ENCODE peak calls at places on chromosome 17, in ten cellular contexts. T is AG04450, H is astrocyte of the spinal cord, N is cardiac fibroblast, K is AG04449, P is left ventricle myocardium inferior, S is fibroblast of villous mesenchyme, Y is choroid plexus epithelial cell, Z is glutamatergic neuron, R is RWPE1. C is an unnamed sample.

GRCh38 chr17:45334231-45334630 is 17.4 kb upstream of the MAP3K14 start:
- DNase-seq in S (no peak), Y (no peak), R (no peak), T (no peak), Z (no peak), K (no peak), P (no peak), N (no peak), H (no peak), C (no peak)

GRCh38 chr17:45794840-45795239 is 10.7 kb downstream of the CRHR1 start:
- DNase-seq in S (no peak), Z (no peak), R (no peak), P (no peak), Y (no peak), K (no peak), H (no peak), T (no peak), N (peak), C (no peak)

GRCh38 chr17:78993241-78993956 is 13.7 kb upstream of the LGALS3BP start:
- DNase-seq in K (no peak), N (peak), T (no peak), P (no peak), S (peak), R (no peak), Z (peak), Y (peak), H (peak), C (peak)

GRCh38 chr17:80755650-80756405 is 211.2 kb downstream of the RPTOR start:
- DNase-seq in Y (no peak), P (no peak), T (no peak), H (no peak), K (no peak), Z (no peak), R (no peak), N (no peak), S (no peak), C (no peak)

GRCh38 chr17:77535435-77535834 is 394.7 kb downstream of the SEC14L1 start:
- DNase-seq in P (no peak), H (no peak), T (no peak), N (no peak), K (no peak), Z (no peak), Y (no peak), R (no peak), S (peak), C (peak)

GRCh38 chr17:51256101-51256500 is 3.7 kb downstream of the MBTD1 start:
- DNase-seq in T (no peak), K (no peak), N (no peak), Z (no peak), R (no peak), H (no peak), P (no peak), S (no peak), Y (no peak), C (no peak)

GRCh38 chr17:78555741-78556401 is 21.3 kb downstream of the DNAH17 start:
- DNase-seq in R (no peak), Y (no peak), N (peak), K (no peak), S (no peak), T (no peak), Z (no peak), P (no peak), H (no peak), C (no peak)

GRCh38 chr17:61839300-61839786 is 24.0 kb downstream of the BRIP1 start:
- DNase-seq in K (no peak), P (no peak), Y (no peak), H (no peak), T (no peak), Z (no peak), R (no peak), N (no peak), S (no peak), C (no peak)

GRCh38 chr17:82754297-82755208 is 2.7 kb downstream of the TBCD start:
- DNase-seq in Y (peak), S (peak), N (no peak), P (no peak), K (no peak), R (no peak), Z (peak), H (peak), T (no peak), C (no peak)

GRCh38 chr17:1808649-1809048 is 21.1 kb downstream of the SMYD4 start:
- DNase-seq in S (no peak), Y (no peak), Z (no peak), K (no peak), H (no peak), N (no peak), P (no peak), R (no peak), T (no peak), C (no peak)

GRCh38 chr17:7589204-7589868 is 558 bp downstream of the SOX15 start:
- DNase-seq in P (peak), Z (peak), S (peak), T (no peak), N (peak), Y (peak), R (peak), H (peak), K (no peak), C (peak)

GRCh38 chr17:42279776-42280630 is 3.8 kb upstream of the STAT5B start:
- DNase-seq in K (no peak), T (no peak), P (no peak), H (no peak), N (no peak), Z (no peak), Y (no peak), R (no peak), S (no peak), C (no peak)

DNA sequence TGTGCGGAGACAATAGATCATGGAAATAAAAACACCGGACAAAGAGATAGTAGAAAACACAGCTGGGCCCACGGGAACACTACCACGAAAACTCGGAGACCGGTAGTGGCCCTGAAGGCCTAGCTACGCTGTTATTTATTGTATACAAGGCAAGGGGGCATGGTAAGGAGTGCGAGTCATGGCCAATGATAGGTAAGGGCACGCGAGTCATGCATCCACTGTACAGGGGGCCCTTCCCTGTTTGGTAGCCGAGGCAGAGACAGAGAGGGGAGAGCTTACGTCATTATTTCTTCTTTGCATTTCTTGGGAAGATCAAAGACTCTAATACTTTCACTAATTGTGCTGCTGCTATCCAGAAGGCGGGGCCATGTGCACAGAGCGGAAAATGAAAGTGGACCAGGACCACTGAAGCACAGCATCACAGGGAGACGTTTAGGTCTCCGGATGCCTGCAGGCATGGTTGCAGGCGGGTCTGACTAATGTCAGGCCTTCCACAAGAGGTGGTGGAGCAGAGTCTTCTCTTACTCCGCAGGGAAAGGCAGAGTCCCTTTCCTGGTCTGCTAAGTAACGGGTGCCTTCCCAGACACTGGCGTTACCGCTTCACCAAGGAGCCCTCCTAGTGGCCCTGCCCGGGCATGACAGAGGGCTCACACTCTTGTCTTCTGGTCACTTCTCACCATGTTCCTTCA is 74.4 kb upstream of the ARL4D start:
- DNase-seq in T (no peak), Y (no peak), Z (peak), H (no peak), S (no peak), P (no peak), K (no peak), N (no peak), R (no peak), C (peak)
- TF ChIP-seq CTCF in T (peak), Y (peak), Z (peak), H (peak), S (peak), P (peak), K (no peak), N (peak), R (no peak), C (peak)

DNA sequence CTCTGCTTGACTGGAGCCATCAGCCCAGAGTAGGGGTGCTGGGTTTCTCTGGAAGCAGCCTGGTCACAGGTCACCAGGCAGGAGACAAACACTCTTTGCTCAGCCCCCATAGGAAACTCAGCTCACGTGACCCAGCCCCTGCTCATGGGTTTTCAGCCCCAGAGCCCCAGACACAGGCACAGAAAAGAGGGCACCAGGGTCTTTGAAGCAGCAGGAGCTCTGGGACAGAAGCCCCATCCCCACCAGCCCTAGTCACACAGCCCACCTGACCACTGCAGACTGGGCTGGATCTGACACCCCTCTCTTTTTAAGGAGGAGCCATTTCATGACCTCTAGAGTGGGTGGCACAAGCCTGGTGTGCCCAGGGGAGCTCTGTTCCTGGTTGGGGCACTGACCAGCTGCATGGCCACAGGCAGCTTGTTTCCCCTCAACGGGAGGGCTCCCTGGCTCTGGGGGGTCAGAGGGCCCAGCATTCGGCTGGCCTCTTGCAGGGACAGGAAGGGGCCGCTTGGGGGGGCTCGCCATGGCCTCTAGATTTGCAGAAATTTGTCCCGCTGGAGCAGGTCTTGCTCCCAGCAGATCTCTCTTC is 13.8 kb upstream of the CD79B start:
- DNase-seq in Z (no peak), T (no peak), P (no peak), Y (no peak), N (no peak), K (no peak), S (no peak), R (no peak), H (no peak), C (no peak)
- TF ChIP-seq CTCF in Z (no peak), T (no peak), P (no peak), Y (no peak), N (no peak), K (no peak), S (no peak), R (no peak), H (no peak), C (no peak)

GRCh38 chr17:8887834-8888703 is 20.6 kb upstream of the PIK3R6 start:
- DNase-seq in P (peak), Z (peak), H (peak), K (no peak), Y (peak), R (no peak), S (peak), T (no peak), N (peak), C (no peak)
- TF ChIP-seq CTCF in P (peak), Z (no peak), H (peak), K (peak), Y (peak), R (no peak), S (peak), T (peak), N (peak), C (no peak)

DNA sequence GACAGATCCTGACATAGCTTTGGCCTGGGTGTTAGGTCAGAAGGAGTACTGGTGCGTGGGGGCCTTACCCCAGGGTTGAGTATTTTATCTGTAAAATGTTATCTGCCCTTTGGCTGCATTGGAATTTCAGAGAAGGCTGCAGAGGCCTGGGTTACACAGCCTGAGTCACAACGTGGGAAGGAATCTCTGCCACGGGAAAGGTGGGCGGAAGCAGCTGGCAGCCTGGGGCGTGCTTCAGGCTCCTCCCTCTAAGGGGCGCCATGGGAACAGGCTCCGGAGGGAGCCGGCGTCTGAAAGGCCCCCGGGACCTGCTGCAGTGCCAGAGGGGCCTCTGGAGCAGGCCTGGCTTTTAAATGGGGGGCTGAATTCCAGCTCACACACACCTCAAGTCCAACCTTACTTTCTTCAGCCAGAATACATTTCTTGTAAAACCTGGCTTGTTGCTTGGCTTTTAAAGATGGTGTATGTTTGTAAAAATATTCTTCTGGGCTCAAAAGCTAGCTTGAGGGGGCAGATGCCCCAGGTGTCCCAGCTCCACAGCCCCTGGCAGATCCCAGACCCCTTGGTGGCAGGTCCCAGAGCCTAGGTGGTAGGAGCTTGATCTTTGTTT is 142.2 kb downstream of the RAB11FIP4 start:
- DNase-seq in Z (peak), N (peak), K (peak), H (peak), T (peak), P (no peak), S (peak), Y (peak), R (peak), C (peak)
- TF ChIP-seq CTCF in Z (no peak), N (no peak), K (peak), H (peak), T (peak), P (peak), S (peak), Y (peak), R (peak), C (peak)

GRCh38 chr17:55238197-55238930 is 26.4 kb upstream of the HLF start:
- DNase-seq in S (peak), P (peak), N (peak), R (peak), H (peak), Y (peak), Z (peak), T (peak), K (peak), C (peak)

GRCh38 chr17:55230716-55231115 is 34.0 kb upstream of the HLF start:
- DNase-seq in S (no peak), N (no peak), P (no peak), H (no peak), Z (no peak), Y (no peak), R (no peak), T (no peak), K (no peak), C (no peak)

GRCh38 chr17:55237826-55238196 is 26.9 kb upstream of the HLF start:
- DNase-seq in Y (no peak), P (no peak), Z (no peak), N (no peak), S (no peak), K (no peak), R (no peak), H (no peak), T (no peak), C (no peak)

GRCh38 chr17:55237268-55237667 is 27.5 kb upstream of the HLF start:
- DNase-seq in K (no peak), H (peak), R (no peak), Y (peak), P (no peak), S (no peak), N (peak), Z (no peak), T (no peak), C (no peak)

GRCh38 chr17:55233840-55234239 is 30.9 kb upstream of the HLF start:
- DNase-seq in R (peak), S (no peak), H (no peak), Z (no peak), N (no peak), Y (no peak), K (no peak), P (no peak), T (no peak), C (no peak)
- TF ChIP-seq CTCF in R (no peak), S (no peak), H (no peak), Z (no peak), N (no peak), Y (no peak), K (no peak), P (no peak), T (no peak), C (no peak)

GRCh38 chr17:76079577-76080206 is 710 bp downstream of the ZACN start:
- DNase-seq in K (no peak), P (no peak), S (no peak), Y (peak), N (peak), T (no peak), R (no peak), H (no peak), Z (no peak), C (no peak)
- TF ChIP-seq CTCF in K (no peak), P (no peak), S (no peak), Y (peak), N (peak), T (peak), R (no peak), H (peak), Z (no peak), C (peak)

GRCh38 chr17:10482252-10482651 is 12.9 kb upstream of the MYH4 start:
- DNase-seq in T (no peak), N (no peak), H (no peak), Z (no peak), Y (no peak), S (no peak), P (no peak), K (no peak), R (no peak), C (no peak)
- TF ChIP-seq CTCF in T (no peak), N (no peak), H (no peak), Z (no peak), Y (no peak), S (no peak), P (no peak), K (no peak), R (no peak), C (no peak)

DNA sequence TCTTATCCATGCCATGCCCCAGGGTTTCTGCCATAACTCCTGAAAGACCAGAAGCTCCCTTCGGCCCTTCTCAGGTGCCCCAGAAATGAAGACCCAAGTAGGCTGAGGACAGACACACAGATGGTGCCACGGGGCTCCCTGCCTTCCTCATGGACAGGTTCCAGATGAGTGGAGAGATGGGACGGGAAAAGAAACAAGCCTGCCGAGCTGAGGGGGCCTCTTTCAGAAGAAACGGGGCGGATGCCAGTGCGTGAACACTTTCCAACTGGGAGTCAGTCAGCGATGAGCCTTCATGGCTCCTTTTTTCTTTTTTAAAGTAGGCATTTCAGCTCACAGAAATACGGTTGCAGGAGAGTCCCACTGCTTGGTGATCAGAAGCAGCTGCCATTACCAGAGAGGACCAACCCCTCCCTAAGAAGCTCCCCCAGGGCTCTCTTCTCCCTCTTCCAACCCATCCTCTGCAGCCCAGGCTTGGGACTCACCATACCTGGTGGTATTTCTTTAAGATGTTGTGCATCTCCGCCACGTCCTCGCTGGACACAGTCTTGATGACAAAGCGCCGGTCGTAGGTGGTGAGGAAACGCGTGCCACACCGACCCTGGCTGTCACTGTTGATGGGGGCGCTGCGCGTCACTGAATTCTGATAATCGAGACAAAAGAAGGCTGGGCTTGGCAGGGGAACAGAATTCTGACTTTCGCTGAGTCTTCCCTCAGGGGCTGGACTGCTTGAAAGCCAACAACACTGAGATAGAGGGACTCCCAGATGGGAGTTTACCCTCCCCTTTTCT is 19.2 kb downstream of the PIP4K2B start:
- DNase-seq in P (no peak), Y (no peak), Z (no peak), N (no peak), T (no peak), K (no peak), H (no peak), R (no peak), S (no peak), C (no peak)
- TF ChIP-seq CTCF in P (no peak), Y (no peak), Z (no peak), N (no peak), T (no peak), K (no peak), H (no peak), R (no peak), S (no peak), C (no peak)

GRCh38 chr17:49575524-49576120 is at the start of gene NXPH3:
- DNase-seq in Z (peak), K (no peak), H (no peak), S (peak), Y (peak), P (peak), R (peak), N (peak), T (no peak), C (peak)
- TF ChIP-seq CTCF in Z (peak), K (peak), H (peak), S (peak), Y (peak), P (peak), R (peak), N (peak), T (peak), C (peak)

C was measured in BE2C.